ENCODE peak calls at places on chromosome 2, in seven cellular contexts. Z, E, W, O, A, F and G are unnamed samples.

GRCh38 chr2:184534986-184535385 is 63.3 kb upstream of the ZNF804A start:
- DNase-seq in Z (no peak), E (no peak), W (no peak), O (no peak), A (no peak), F (no peak), G (no peak)

GRCh38 chr2:229270551-229271410 is at the start of gene PID1:
- DNase-seq in Z (peak; percentile 67), E (no peak), W (peak; percentile 48), O (peak; percentile 58), A (peak; percentile 85), F (no peak), G (peak; percentile 78)

GRCh38 chr2:233855345-233855744 is 1.0 kb upstream of the HJURP start:
- DNase-seq in Z (no peak), E (no peak), W (no peak), O (no peak), A (no peak), F (no peak), G (no peak)

GRCh38 chr2:64419591-64420165 is 34.3 kb upstream of the LGALSL start:
- DNase-seq in Z (no peak), E (no peak), W (no peak), O (no peak), A (peak; percentile 33), F (no peak), G (no peak)

GRCh38 chr2:200609027-200609614 is 23.3 kb downstream of the AOX1 start:
- DNase-seq in Z (peak; percentile 92), E (no peak), W (no peak), O (peak; percentile 78), A (peak; percentile 92), F (no peak), G (peak; percentile 95)

GRCh38 chr2:182949572-182950189 is 83.2 kb upstream of the FRZB start:
- DNase-seq in Z (no peak), E (no peak), W (no peak), O (peak; percentile 76), A (no peak), F (no peak), G (peak; percentile 28)

GRCh38 chr2:223548194-223548593 is 54.0 kb downstream of the SCG2 start:
- DNase-seq in Z (no peak), E (no peak), W (no peak), O (no peak), A (no peak), F (no peak), G (no peak)

GRCh38 chr2:196638765-196639164 is 750 bp upstream of the CCDC150 start:
- DNase-seq in Z (no peak), E (no peak), W (no peak), O (no peak), A (no peak), F (no peak), G (no peak)

GRCh38 chr2:214378455-214379103 is 32.3 kb upstream of the VWC2L start:
- DNase-seq in Z (no peak), E (no peak), W (no peak), O (no peak), A (no peak), F (no peak), G (no peak)

GRCh38 chr2:98634406-98635092 is 26.2 kb downstream of the UNC50 start:
- DNase-seq in Z (no peak), E (no peak), W (no peak), O (peak; percentile 30), A (no peak), F (no peak), G (peak; percentile 20)

GRCh38 chr2:226763320-226763719 is 36.3 kb downstream of the IRS1 start:
- DNase-seq in Z (peak; percentile 38), E (no peak), W (no peak), O (no peak), A (peak; percentile 46), F (no peak), G (peak; percentile 38)

GRCh38 chr2:132783883-132784282 is 113.9 kb upstream of the LYPD1 start:
- DNase-seq in Z (no peak), E (no peak), W (no peak), O (no peak), A (no peak), F (no peak), G (no peak)

GRCh38 chr2:64645014-64645418 is 8.7 kb downstream of the SERTAD2 start:
- DNase-seq in Z (peak; percentile 55), E (no peak), W (peak; percentile 25), O (peak; percentile 76), A (peak; percentile 70), F (no peak), G (peak; percentile 86)

GRCh38 chr2:171323971-171324528 is 109.7 kb downstream of the METTL8 start:
- DNase-seq in Z (no peak), E (no peak), W (no peak), O (no peak), A (no peak), F (no peak), G (no peak)

GRCh38 chr2:162058973-162059668 is 14.9 kb downstream of the DPP4 start:
- DNase-seq in Z (no peak), E (no peak), W (no peak), O (no peak), A (no peak), F (no peak), G (peak; percentile 16)

GRCh38 chr2:182717451-182718215 is 1.6 kb downstream of the DNAJC10 start:
- DNase-seq in Z (no peak), E (no peak), W (no peak), O (no peak), A (peak; percentile 2), F (no peak), G (no peak)

GRCh38 chr2:45010706-45011036 is 1.4 kb upstream of the SIX2 start:
- DNase-seq in Z (no peak), E (no peak), W (no peak), O (peak; percentile 19), A (peak; percentile 17), F (no peak), G (peak; percentile 23)

GRCh38 chr2:9897796-9898195 is 53.7 kb upstream of the GRHL1 start:
- DNase-seq in Z (no peak), E (no peak), W (no peak), O (no peak), A (peak; percentile 20), F (no peak), G (peak; percentile 31)

GRCh38 chr2:238868067-238868524 is 20.2 kb downstream of the TWIST2 start:
- DNase-seq in Z (peak; percentile 50), E (no peak), W (no peak), O (no peak), A (peak; percentile 78), F (peak; percentile 87), G (peak; percentile 90)

GRCh38 chr2:111662771-111663470 is 221.1 kb downstream of the ANAPC1 start:
- DNase-seq in Z (no peak), E (no peak), W (no peak), O (no peak), A (peak; percentile 56), F (no peak), G (peak; percentile 24)

GRCh38 chr2:235951980-235952379 is 216.2 kb downstream of the GBX2 start:
- DNase-seq in Z (no peak), E (no peak), W (no peak), O (no peak), A (no peak), F (no peak), G (no peak)

GRCh38 chr2:12728221-12728777 is 11.6 kb downstream of the TRIB2 start:
- DNase-seq in Z (no peak), E (peak; percentile 78), W (no peak), O (no peak), A (no peak), F (no peak), G (no peak)

GRCh38 chr2:55115795-55116597 is 65.7 kb upstream of the RTN4 start:
- DNase-seq in Z (no peak), E (peak; percentile 65), W (no peak), O (peak; percentile 79), A (peak; percentile 90), F (no peak), G (peak; percentile 70)

GRCh38 chr2:21690005-21690404 is 566.2 kb downstream of the TDRD15 start:
- DNase-seq in Z (no peak), E (no peak), W (no peak), O (no peak), A (no peak), F (no peak), G (no peak)

GRCh38 chr2:152594792-152595191 is 122.5 kb downstream of the PRPF40A start:
- DNase-seq in Z (peak; percentile 15), E (no peak), W (no peak), O (no peak), A (peak; percentile 93), F (peak; percentile 88), G (peak; percentile 41)

GRCh38 chr2:8984152-8984551 is 19.3 kb downstream of the MBOAT2 start:
- DNase-seq in Z (no peak), E (no peak), W (no peak), O (no peak), A (peak; percentile 15), F (no peak), G (peak; percentile 18)

GRCh38 chr2:64327510-64328414 is 126.2 kb upstream of the LGALSL start:
- DNase-seq in Z (peak; percentile 41), E (peak; percentile 46), W (peak; percentile 13), O (peak; percentile 51), A (no peak), F (no peak), G (peak; percentile 46)

GRCh38 chr2:16154061-16154460 is 213.7 kb downstream of the MYCN start:
- DNase-seq in Z (no peak), E (no peak), W (no peak), O (no peak), A (no peak), F (no peak), G (no peak)

GRCh38 chr2:219446101-219446504 is 11.5 kb downstream of the SPEG start:
- DNase-seq in Z (peak; percentile 76), E (no peak), W (no peak), O (peak; percentile 57), A (peak; percentile 69), F (peak; percentile 94), G (peak; percentile 78)

GRCh38 chr2:47089083-47089464 is 66.0 kb downstream of the STPG4 start:
- DNase-seq in Z (no peak), E (no peak), W (no peak), O (peak; percentile 72), A (peak; percentile 53), F (no peak), G (peak; percentile 64)

GRCh38 chr2:15801904-15802303 is 138.4 kb upstream of the MYCN start:
- DNase-seq in Z (no peak), E (no peak), W (no peak), O (no peak), A (no peak), F (no peak), G (no peak)

GRCh38 chr2:30764021-30764800 is 43.0 kb downstream of the CAPN13 start:
- DNase-seq in Z (no peak), E (no peak), W (no peak), O (no peak), A (no peak), F (no peak), G (no peak)

GRCh38 chr2:9382604-9383235 is 40.6 kb downstream of the ITGB1BP1 start:
- DNase-seq in Z (no peak), E (no peak), W (no peak), O (no peak), A (no peak), F (peak; percentile 19), G (peak; percentile 40)

GRCh38 chr2:72133721-72134407 is 13.8 kb downstream of the CYP26B1 start:
- DNase-seq in Z (no peak), E (no peak), W (no peak), O (no peak), A (no peak), F (peak; percentile 19), G (no peak)